ENCODE peak calls at places on chromosomes 13 and 19, in six cellular contexts. E, W, C, T, U and P are unnamed samples.

GRCh38 chr13:49635599-49636433 is 7.5 kb downstream of the ARL11 start:
- DNase-seq in E (no peak), C (no peak), T (no peak), W (no peak), U (peak; percentile 21), P (peak; percentile 63)

GRCh38 chr13:97295279-97296182 is 73.4 kb downstream of the MBNL2 start:
- DNase-seq in T (no peak), E (no peak), C (no peak), U (no peak), W (no peak), P (no peak)

GRCh38 chr13:46648166-46648607 is 95.2 kb downstream of the LRCH1 start:
- DNase-seq in E (peak; percentile 25), T (no peak), W (no peak), U (no peak), C (no peak), P (no peak)

GRCh38 chr19:33470040-33470330 is 51.6 kb downstream of the PEPD start:
- DNase-seq in C (no peak), W (no peak), E (no peak), T (no peak), U (no peak), P (no peak)

GRCh38 chr13:92345627-92346026 is 881.0 kb upstream of the GPC6 start:
- DNase-seq in T (no peak), C (no peak), U (no peak), E (no peak), W (no peak), P (no peak)

GRCh38 chr13:41995946-41996345 is 35.0 kb upstream of the VWA8 start:
- DNase-seq in C (no peak), W (peak; percentile 23), T (no peak), E (no peak), U (no peak), P (no peak)

GRCh38 chr19:45311640-45312039 is 11.0 kb downstream of the CKM start:
- DNase-seq in T (no peak), E (no peak), U (no peak), C (no peak), W (no peak), P (no peak)

GRCh38 chr19:7685546-7686445 is 5.2 kb downstream of the TRAPPC5 start:
- DNase-seq in T (no peak), W (no peak), C (no peak), E (no peak), U (no peak), P (no peak)

GRCh38 chr19:11421607-11422098 is 2.5 kb upstream of the RGL3 start:
- DNase-seq in T (no peak), C (no peak), E (peak; percentile 64), U (peak; percentile 35), W (peak; percentile 90), P (no peak)

GRCh38 chr19:16623576-16623975 is 4.4 kb downstream of the MED26 start:
- DNase-seq in U (no peak), C (no peak), W (peak; percentile 54), E (no peak), T (no peak), P (no peak)